ENCODE peak calls at places on chromosomes 6 and 20, in four cellular contexts. J is neural progenitor cell, A is HepG2, R is PC-3. H is an unnamed sample.

GRCh38 chr6:25831532-25832306 is at the start of gene SLC17A1:
- DNase-seq in A (peak), J (no peak), R (no peak), H (no peak)

GRCh38 chr20:45368221-45368980 is 5.4 kb downstream of the SYS1 start:
- DNase-seq in A (no peak), J (no peak), R (no peak), H (no peak)

GRCh38 chr20:41177636-41178035 is 40.3 kb downstream of the PLCG1 start:
- DNase-seq in J (no peak), A (no peak), R (peak), H (peak)

GRCh38 chr20:57659789-57660509 is 39.7 kb upstream of the ZBP1 start:
- DNase-seq in J (no peak), A (no peak), R (no peak), H (no peak)

GRCh38 chr6:157615411-157615763 is 207.7 kb upstream of the SNX9 start:
- DNase-seq in R (peak), A (no peak), J (no peak), H (peak)

GRCh38 chr6:33418690-33419291 is 884 bp upstream of the CUTA start:
- DNase-seq in J (peak), A (no peak), R (no peak), H (no peak)

GRCh38 chr6:89984926-89985743 is 90.9 kb downstream of the GJA10 start:
- DNase-seq in R (no peak), J (peak), A (no peak), H (peak)

GRCh38 chr20:15759546-15760216 is 813.6 kb downstream of the KIF16B start:
- DNase-seq in A (no peak), J (no peak), R (peak), H (no peak)

GRCh38 chr6:123526128-123526527 is 110.6 kb downstream of the TRDN start:
- DNase-seq in J (no peak), R (no peak), A (no peak), H (no peak)

GRCh38 chr6:73579851-73580246 is 59.0 kb upstream of the EEF1A1 start:
- DNase-seq in R (peak), J (no peak), A (peak), H (peak)

GRCh38 chr6:125077453-125077852 is 76.1 kb upstream of the TPD52L1 start:
- DNase-seq in R (no peak), A (no peak), J (no peak), H (no peak)

GRCh38 chr20:33838035-33838864 is 27.1 kb downstream of the CHMP4B start:
- DNase-seq in R (no peak), J (peak), A (no peak), H (no peak)

GRCh38 chr20:51594206-51594998 is 51.9 kb upstream of the NFATC2 start:
- DNase-seq in R (no peak), J (no peak), A (no peak), H (no peak)

GRCh38 chr6:26500102-26500501 is at the start of gene BTN1A1:
- DNase-seq in R (no peak), J (no peak), A (no peak), H (no peak)

GRCh38 chr20:38225240-38225899 is 35.2 kb downstream of the KIAA1755 start:
- DNase-seq in J (no peak), R (no peak), A (no peak), H (no peak)

GRCh38 chr20:50193851-50194830 is 3.5 kb downstream of the CEBPB start:
- DNase-seq in R (no peak), A (no peak), J (peak), H (peak)

GRCh38 chr6:156869986-156870398 is 92.8 kb downstream of the ARID1B start:
- DNase-seq in R (no peak), J (peak), A (no peak), H (no peak)

GRCh38 chr20:5522422-5522821 is 205.7 kb upstream of the PROKR2 start:
- DNase-seq in R (no peak), A (no peak), J (no peak), H (no peak)

GRCh38 chr20:56974499-56975250 is 291.8 kb downstream of the BMP7 start:
- DNase-seq in R (peak), J (peak), A (peak), H (peak)

GRCh38 chr6:73774311-73774766 is 78.3 kb downstream of the CD109 start:
- DNase-seq in A (no peak), J (no peak), R (peak), H (peak)

GRCh38 chr6:88680654-88681053 is 282.8 kb downstream of the RNGTT start:
- DNase-seq in A (no peak), R (no peak), J (no peak), H (no peak)

GRCh38 chr20:10427060-10427692 is 6.8 kb downstream of the MKKS start:
- DNase-seq in R (peak), J (peak), A (peak), H (peak)

GRCh38 chr20:31860431-31861345 is 9.6 kb downstream of the DUSP15 start:
- DNase-seq in J (peak), A (no peak), R (peak), H (peak)

GRCh38 chr20:31863296-31864085 is 6.8 kb downstream of the DUSP15 start:
- DNase-seq in A (no peak), J (no peak), R (no peak), H (no peak)

GRCh38 chr20:31861346-31862156 is 8.8 kb downstream of the DUSP15 start:
- DNase-seq in R (peak), J (peak), A (peak), H (peak)

GRCh38 chr20:31862506-31862905 is 7.8 kb downstream of the DUSP15 start:
- DNase-seq in J (no peak), R (no peak), A (no peak), H (no peak)

GRCh38 chr20:31862157-31862470 is 8.2 kb downstream of the DUSP15 start:
- DNase-seq in R (no peak), A (no peak), J (no peak), H (no peak)
- TF ChIP-seq EZH2 in R (no peak), A (no peak), J (no peak), H (no peak)

GRCh38 chr6:113562248-113562647 is 294.9 kb upstream of the MARCKS start:
- DNase-seq in A (no peak), J (no peak), R (no peak), H (no peak)

GRCh38 chr6:113560908-113561307 is 296.2 kb upstream of the MARCKS start:
- DNase-seq in R (peak), J (no peak), A (no peak), H (no peak)

GRCh38 chr6:113560376-113560775 is 296.8 kb upstream of the MARCKS start:
- DNase-seq in R (no peak), A (no peak), J (no peak), H (no peak)

GRCh38 chr6:113565306-113565705 is 291.8 kb upstream of the MARCKS start:
- DNase-seq in J (no peak), R (no peak), A (no peak), H (peak)

GRCh38 chr6:113564401-113565161 is 292.6 kb upstream of the MARCKS start:
- DNase-seq in R (no peak), J (peak), A (peak), H (no peak)
- TF ChIP-seq EZH2 in R (no peak), J (no peak), A (no peak), H (no peak)

GRCh38 chr6:105993341-105993740 is 92.8 kb upstream of the PRDM1 start:
- DNase-seq in J (peak), R (no peak), A (no peak), H (no peak)
- TF ChIP-seq EZH2 in J (peak), R (no peak), A (no peak), H (no peak)

GRCh38 chr6:50849016-50849748 is 30.5 kb downstream of the TFAP2B start:
- DNase-seq in J (peak), R (no peak), A (no peak), H (no peak)

GRCh38 chr6:50849781-50850180 is 31.1 kb downstream of the TFAP2B start:
- DNase-seq in J (no peak), R (no peak), A (no peak), H (no peak)

GRCh38 chr6:50850223-50850751 is 31.6 kb downstream of the TFAP2B start:
- DNase-seq in R (peak), A (no peak), J (peak), H (no peak)

GRCh38 chr6:50851269-50851847 is 32.7 kb downstream of the TFAP2B start:
- DNase-seq in J (peak), A (no peak), R (no peak), H (no peak)

DNA sequence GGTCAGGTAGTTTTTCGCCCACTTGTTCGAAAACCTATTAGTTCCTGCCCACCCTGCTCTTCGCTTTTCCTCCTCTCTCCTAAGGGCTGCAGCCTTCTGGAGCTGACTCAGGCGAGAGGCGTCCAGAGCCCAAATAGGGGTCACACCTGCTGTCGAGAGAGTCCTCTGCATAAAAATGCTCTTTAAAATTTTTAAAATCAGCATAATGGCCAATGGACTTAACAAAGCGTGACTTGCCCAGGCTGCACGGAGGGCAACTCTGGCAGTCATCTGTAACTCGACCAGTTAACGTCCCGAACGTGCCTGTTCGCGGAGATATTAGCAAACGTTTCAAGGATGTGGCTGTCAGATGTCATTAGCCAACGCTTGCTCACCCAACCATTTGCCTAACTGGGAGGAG is 32.2 kb downstream of the TFAP2B start:
- DNase-seq in R (no peak), A (no peak), J (peak), H (no peak)
- TF ChIP-seq EZH2 in R (no peak), A (no peak), J (peak), H (no peak)

GRCh38 chr6:110357298-110357695 is 852 bp downstream of the METTL24 start:
- DNase-seq in R (no peak), J (no peak), A (no peak), H (no peak)
- TF ChIP-seq EZH2 in R (no peak), J (no peak), A (no peak), H (no peak)

DNA sequence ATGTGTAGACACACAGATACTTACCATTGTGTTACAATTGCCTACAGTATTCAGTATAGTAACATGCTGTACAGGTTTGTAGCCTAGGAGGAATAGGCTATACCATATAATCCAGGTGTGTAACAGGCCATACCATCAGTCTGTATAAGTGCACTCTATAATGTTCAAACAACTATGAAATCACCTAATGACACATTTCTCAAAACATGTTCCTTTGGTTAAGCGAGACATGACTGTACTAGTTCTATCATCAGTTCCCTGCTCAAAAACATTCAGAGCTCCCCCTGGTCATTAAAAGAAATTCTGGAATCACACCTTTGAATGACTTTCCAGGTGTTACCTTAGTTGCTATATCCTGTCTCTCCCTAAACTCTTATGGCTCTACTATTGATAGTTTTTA is 70.4 kb upstream of the SLC2A12 start:
- DNase-seq in J (no peak), A (no peak), R (no peak), H (no peak)
- TF ChIP-seq EZH2 in J (no peak), A (no peak), R (no peak), H (no peak)

DNA sequence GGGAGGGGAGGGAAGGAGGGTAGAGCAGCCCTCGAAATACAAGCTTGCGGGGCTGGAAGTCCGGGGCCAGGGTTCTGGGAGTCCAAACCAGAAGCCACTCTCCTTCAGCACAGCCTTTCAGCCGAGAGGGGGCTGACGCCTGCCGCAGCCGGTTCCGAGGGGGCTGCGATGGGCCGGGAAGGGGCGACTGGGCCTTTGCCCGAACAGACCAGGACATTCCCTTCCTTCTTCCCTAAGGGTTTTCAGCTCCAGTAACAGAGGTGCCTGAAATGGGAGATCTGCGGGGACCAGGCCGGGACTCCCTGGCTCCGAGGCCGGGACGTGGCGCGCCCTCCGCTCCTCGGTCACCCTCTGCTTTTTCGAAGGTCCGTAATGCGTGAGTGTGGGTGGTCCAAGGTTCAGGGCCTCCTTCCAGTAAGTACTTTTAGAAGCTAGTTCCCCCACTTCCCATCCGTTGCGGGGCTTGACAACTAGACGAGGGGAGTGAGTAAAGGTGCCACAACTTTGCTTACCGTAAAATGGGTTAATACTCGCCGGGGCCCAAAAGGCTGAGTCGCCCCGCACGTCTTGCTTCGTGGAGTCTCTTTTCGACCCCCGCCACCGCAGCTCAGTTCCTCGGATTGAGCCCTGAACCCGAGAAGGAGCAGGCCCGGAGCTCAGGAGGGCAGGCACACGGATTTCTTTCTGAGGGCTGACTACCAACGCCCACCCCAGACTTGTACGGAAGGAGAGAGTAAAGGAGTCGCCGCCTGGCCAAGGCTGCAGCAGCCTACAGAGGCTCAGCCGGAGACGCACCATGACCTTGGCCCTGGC is 2.9 kb upstream of the OLIG3 start:
- DNase-seq in R (no peak), A (no peak), J (peak), H (no peak)
- TF ChIP-seq EZH2 in R (no peak), A (no peak), J (no peak), H (no peak)